ENCODE peak calls at places on chromosomes 7 and 10, in nine cellular contexts. V, T, M, K, L, J, E, G and B are unnamed samples.

GRCh38 chr10:93300518-93300917 is 181.6 kb downstream of the MYOF start:
- DNase-seq in M (no peak), L (no peak), E (no peak), K (no peak), J (no peak), T (no peak), G (no peak), V (no peak), B (no peak)

GRCh38 chr7:107527196-107527595 is 36.5 kb downstream of the COG5 start:
- DNase-seq in G (no peak), J (no peak), K (no peak), T (no peak), E (no peak), M (no peak), V (no peak), L (no peak), B (no peak)

GRCh38 chr10:77173615-77174461 is 463.8 kb downstream of the KCNMA1 start:
- DNase-seq in L (peak; percentile 77), E (no peak), T (peak; percentile 50), K (peak; percentile 63), G (no peak), J (peak; percentile 50), V (peak; percentile 61), M (peak; percentile 73), B (peak; percentile 88)

GRCh38 chr7:19117870-19118608 is 603 bp upstream of the TWIST1 start:
- DNase-seq in M (no peak), L (no peak), E (no peak), J (no peak), G (no peak), V (no peak), K (no peak), T (no peak), B (peak; percentile 47)

GRCh38 chr10:72109619-72110215 is 21.4 kb upstream of the SPOCK2 start:
- DNase-seq in T (no peak), G (no peak), L (no peak), J (no peak), E (no peak), V (no peak), M (no peak), K (no peak), B (no peak)

GRCh38 chr10:93993782-93994668 is at the start of gene PLCE1:
- DNase-seq in K (no peak), G (no peak), T (no peak), M (no peak), V (peak; percentile 71), J (no peak), L (peak; percentile 46), E (peak; percentile 18), B (peak; percentile 54)

GRCh38 chr10:70998086-70998485 is 109.7 kb upstream of the PCBD1 start:
- DNase-seq in V (no peak), G (no peak), L (no peak), T (no peak), J (no peak), K (no peak), M (no peak), E (no peak), B (no peak)

GRCh38 chr7:2012981-2013380 is 219.8 kb downstream of the MAD1L1 start:
- DNase-seq in J (no peak), G (no peak), V (peak; percentile 32), T (no peak), K (no peak), L (no peak), E (no peak), M (no peak), B (no peak)

GRCh38 chr10:113278664-113279063 is 274.2 kb upstream of the HABP2 start:
- DNase-seq in V (no peak), J (no peak), K (no peak), L (no peak), T (no peak), G (no peak), M (no peak), E (no peak), B (no peak)

GRCh38 chr7:24851791-24852190 is 94.5 kb upstream of the GSDME start:
- DNase-seq in E (no peak), T (no peak), K (no peak), J (peak; percentile 28), L (no peak), M (no peak), G (peak; percentile 14), V (no peak), B (no peak)

GRCh38 chr10:35611750-35612149 is 6.6 kb downstream of the GJD4 start:
- DNase-seq in L (peak; percentile 29), K (no peak), V (no peak), G (no peak), E (no peak), M (no peak), T (no peak), J (no peak), B (no peak)

GRCh38 chr10:21519981-21520436 is 5.5 kb downstream of the SKIDA1 start:
- DNase-seq in V (no peak), K (no peak), M (no peak), L (peak; percentile 33), G (no peak), T (no peak), J (no peak), E (no peak), B (no peak)

GRCh38 chr10:29496341-29497162 is 138.2 kb downstream of the SVIL start:
- DNase-seq in K (peak; percentile 76), V (peak; percentile 75), J (peak; percentile 55), M (peak; percentile 68), G (no peak), L (peak; percentile 65), E (peak; percentile 20), T (peak; percentile 40), B (peak; percentile 83)

GRCh38 chr10:63703113-63703670 is 182.0 kb downstream of the REEP3 start:
- DNase-seq in G (no peak), V (no peak), J (no peak), K (peak; percentile 62), E (peak; percentile 37), L (no peak), M (no peak), T (no peak), B (no peak)

GRCh38 chr7:128829391-128830166 is 627 bp upstream of the FLNC start:
- DNase-seq in G (no peak), T (no peak), M (no peak), V (no peak), J (no peak), K (no peak), E (no peak), L (no peak), B (peak; percentile 46)

GRCh38 chr7:10889266-10889898 is 84.3 kb upstream of the PHF14 start:
- DNase-seq in T (peak; percentile 6), J (peak; percentile 13), G (peak; percentile 26), L (peak; percentile 70), V (no peak), E (peak; percentile 15), M (peak; percentile 48), K (peak; percentile 69), B (peak; percentile 58)

GRCh38 chr10:60098676-60099601 is 192.6 kb upstream of the CCDC6 start:
- DNase-seq in J (no peak), G (no peak), V (no peak), M (no peak), K (peak; percentile 25), T (no peak), E (no peak), L (peak; percentile 38), B (no peak)

GRCh38 chr7:41451826-41452225 is 251.1 kb downstream of the INHBA start:
- DNase-seq in L (no peak), E (no peak), J (no peak), M (no peak), K (no peak), T (no peak), V (no peak), G (peak; percentile 18), B (no peak)

GRCh38 chr7:83267141-83267631 is 104.5 kb upstream of the PCLO start:
- DNase-seq in J (no peak), G (no peak), L (peak; percentile 21), T (no peak), K (no peak), V (no peak), M (no peak), E (no peak), B (peak; percentile 14)

GRCh38 chr7:5428470-5429252 is 5.0 kb upstream of the TNRC18 start:
- DNase-seq in L (no peak), K (no peak), G (no peak), M (no peak), V (peak; percentile 72), T (no peak), E (no peak), J (no peak), B (peak; percentile 52)

GRCh38 chr10:47361293-47361692 is 13.1 kb downstream of the RBP3 start:
- DNase-seq in G (no peak), L (peak; percentile 35), J (peak; percentile 16), K (peak; percentile 44), M (no peak), V (no peak), T (no peak), E (no peak), B (peak; percentile 66)

GRCh38 chr10:70780370-70780760 is 4.8 kb downstream of the TBATA start:
- DNase-seq in J (no peak), E (no peak), L (no peak), T (no peak), M (no peak), G (no peak), K (no peak), V (no peak), B (no peak)